ENCODE peak calls at places on chromosome 16, in seven cellular contexts. A is uterus; J is LoVo; U is naive thymus-derived CD8-positive, alpha-beta T cell; W is C1 segment of cervical spinal cord; R is NCI-H774; X is non-pigmented ciliary epithelial cell. S is an unnamed sample.

GRCh38 chr16:80788016-80788415 is 16.4 kb downstream of the CDYL2 start:
- DNase-seq in A (no peak), J (no peak), U (no peak), W (no peak), R (no peak), X (no peak), S (no peak)

GRCh38 chr16:54816471-54816870 is 114.2 kb upstream of the IRX5 start:
- DNase-seq in A (no peak), J (no peak), U (no peak), W (no peak), R (no peak), X (no peak), S (no peak)

GRCh38 chr16:85912271-85912974 is 13.5 kb downstream of the IRF8 start:
- DNase-seq in A (peak), J (no peak), U (no peak), W (no peak), R (no peak), X (peak), S (no peak)

GRCh38 chr16:57843400-57843799 is 41.1 kb upstream of the KIFC3 start:
- DNase-seq in A (no peak), J (no peak), U (no peak), W (no peak), R (no peak), X (no peak), S (no peak)

GRCh38 chr16:84941916-84942315 is 69.4 kb downstream of the ZDHHC7 start:
- DNase-seq in A (no peak), J (no peak), U (no peak), W (no peak), R (no peak), X (peak), S (no peak)

GRCh38 chr16:47143329-47143676 is 442 bp downstream of the NETO2 start:
- DNase-seq in A (no peak), J (peak), U (peak), W (peak), R (peak), X (no peak), S (peak)

GRCh38 chr16:28182183-28182582 is 29.6 kb downstream of the XPO6 start:
- DNase-seq in A (no peak), J (no peak), U (no peak), W (no peak), R (no peak), X (no peak), S (no peak)

GRCh38 chr16:16004314-16004749 is 54.9 kb downstream of the ABCC1 start:
- DNase-seq in A (no peak), J (no peak), U (no peak), W (no peak), R (no peak), X (no peak), S (no peak)

GRCh38 chr16:87390641-87391323 is 1.4 kb upstream of the MAP1LC3B start:
- DNase-seq in A (no peak), J (no peak), U (no peak), W (no peak), R (no peak), X (no peak), S (no peak)

GRCh38 chr16:17448640-17449638 is 21.8 kb downstream of the XYLT1 start:
- DNase-seq in A (no peak), J (no peak), U (no peak), W (no peak), R (no peak), X (no peak), S (no peak)

GRCh38 chr16:81765111-81765919 is 13.8 kb upstream of the PLCG2 start:
- DNase-seq in A (no peak), J (no peak), U (no peak), W (no peak), R (no peak), X (no peak), S (no peak)

GRCh38 chr16:19517424-19518089 is 4.3 kb downstream of the GDE1 start:
- DNase-seq in A (no peak), J (peak), U (no peak), W (no peak), R (no peak), X (no peak), S (no peak)

GRCh38 chr16:25966172-25967097 is 274.7 kb downstream of the HS3ST4 start:
- DNase-seq in A (no peak), J (no peak), U (no peak), W (no peak), R (no peak), X (no peak), S (no peak)

GRCh38 chr16:66521951-66522771 is 27.8 kb downstream of the TK2 start:
- DNase-seq in A (no peak), J (peak), U (peak), W (no peak), R (no peak), X (peak), S (no peak)

GRCh38 chr16:48215738-48216137 is 28.4 kb upstream of the LONP2 start:
- DNase-seq in A (no peak), J (no peak), U (no peak), W (no peak), R (no peak), X (no peak), S (no peak)

GRCh38 chr16:85658504-85659326 is 30.0 kb downstream of the GINS2 start:
- DNase-seq in A (no peak), J (no peak), U (no peak), W (no peak), R (no peak), X (no peak), S (no peak)

GRCh38 chr16:1731603-1732002 is 25.6 kb downstream of the MAPK8IP3 start:
- DNase-seq in A (no peak), J (no peak), U (no peak), W (no peak), R (no peak), X (no peak), S (no peak)

GRCh38 chr16:49022351-49022963 is 259.2 kb downstream of the CBLN1 start:
- DNase-seq in A (no peak), J (no peak), U (no peak), W (no peak), R (no peak), X (no peak), S (no peak)

GRCh38 chr16:14280541-14280940 is 209.4 kb downstream of the MRTFB start:
- DNase-seq in A (no peak), J (no peak), U (no peak), W (no peak), R (no peak), X (no peak), S (no peak)

GRCh38 chr16:55478827-55479559 is at the start of gene MMP2:
- DNase-seq in A (peak), J (no peak), U (no peak), W (no peak), R (no peak), X (no peak), S (peak)

GRCh38 chr16:47377156-47377555 is 83.7 kb downstream of the ITFG1 start:
- DNase-seq in A (no peak), J (no peak), U (no peak), W (no peak), R (no peak), X (no peak), S (no peak)

GRCh38 chr16:47366228-47366627 is 94.6 kb downstream of the ITFG1 start:
- DNase-seq in A (no peak), J (no peak), U (no peak), W (no peak), R (no peak), X (no peak), S (no peak)

GRCh38 chr16:11224096-11224893 is 31.7 kb downstream of the SOCS1 start:
- DNase-seq in A (peak), J (no peak), U (peak), W (no peak), R (no peak), X (no peak), S (no peak)

GRCh38 chr16:74521691-74522090 is 85.2 kb downstream of the GLG1 start:
- DNase-seq in A (no peak), J (no peak), U (no peak), W (no peak), R (no peak), X (no peak), S (no peak)

GRCh38 chr16:83137326-83137770 is 510.6 kb downstream of the CDH13 start:
- DNase-seq in A (peak), J (peak), U (no peak), W (no peak), R (no peak), X (no peak), S (no peak)

GRCh38 chr16:4426021-4426684 is 485 bp downstream of the DNAJA3 start:
- DNase-seq in A (no peak), J (no peak), U (no peak), W (no peak), R (no peak), X (no peak), S (no peak)

GRCh38 chr16:23025692-23026305 is 123.5 kb downstream of the USP31 start:
- DNase-seq in A (no peak), J (no peak), U (no peak), W (no peak), R (no peak), X (no peak), S (no peak)

GRCh38 chr16:11242658-11243057 is 13.3 kb downstream of the SOCS1 start:
- DNase-seq in A (no peak), J (no peak), U (no peak), W (no peak), R (no peak), X (no peak), S (no peak)

S was measured in COR-L47.